ENCODE peak calls at places on chromosomes 2 and 18, in five cellular contexts. Q is HepG2, V is H1, W is K562, G is GM12878. P is an unnamed sample.
A peak's percentile ranks its signal among the peaks of the same experiment; 100 is the strongest.

GRCh38 chr2:39584283-39584972 is 81.3 kb upstream of the TMEM178A start:
- DNase-seq in V (no peak), G (no peak), Q (no peak), W (no peak), P (no peak)

GRCh38 chr2:190664240-190664639 is 15.4 kb downstream of the NAB1 start:
- DNase-seq in Q (no peak), W (no peak), G (no peak), V (no peak), P (no peak)

GRCh38 chr2:144356402-144356801 is 163.5 kb downstream of the ZEB2 start:
- DNase-seq in G (no peak), V (no peak), W (no peak), Q (no peak), P (no peak)

GRCh38 chr2:211359353-211359752 is 803.0 kb downstream of the CPS1 start:
- DNase-seq in G (no peak), W (no peak), V (no peak), Q (no peak), P (no peak)

GRCh38 chr18:11432360-11432811 is 177.0 kb upstream of the SLC35G4 start:
- DNase-seq in G (no peak), W (no peak), Q (no peak), V (no peak), P (no peak)

GRCh38 chr2:199466704-199467461 is 9.1 kb upstream of the SATB2 start:
- DNase-seq in Q (no peak), V (peak; percentile 75), G (no peak), W (no peak), P (no peak)

GRCh38 chr2:202941771-202942170 is 29.7 kb downstream of the CARF start:
- DNase-seq in W (no peak), G (no peak), V (no peak), Q (no peak), P (no peak)

GRCh38 chr2:141207042-141207398 is 923.8 kb downstream of the LRP1B start:
- DNase-seq in Q (no peak), V (no peak), W (no peak), G (no peak), P (no peak)

GRCh38 chr2:118981627-118982026 is 39.6 kb downstream of the MARCO start:
- DNase-seq in W (no peak), Q (no peak), G (no peak), V (no peak), P (no peak)

GRCh38 chr2:111225871-111226270 is 105.2 kb downstream of the BCL2L11 start:
- DNase-seq in V (no peak), Q (no peak), G (no peak), W (no peak), P (no peak)

GRCh38 chr2:120760446-120761135 is 24.9 kb downstream of the GLI2 start:
- DNase-seq in V (no peak), G (no peak), Q (no peak), W (no peak), P (no peak)

GRCh38 chr2:228841877-228842276 is 429.2 kb downstream of the PID1 start:
- DNase-seq in Q (no peak), V (no peak), G (no peak), W (no peak), P (no peak)

GRCh38 chr2:215737496-215737895 is 275.9 kb downstream of the MREG start:
- DNase-seq in Q (no peak), W (no peak), G (no peak), V (no peak), P (no peak)

GRCh38 chr2:215731108-215731507 is 282.2 kb downstream of the MREG start:
- DNase-seq in G (no peak), W (no peak), V (no peak), Q (no peak), P (no peak)

GRCh38 chr2:215738360-215738759 is 275.0 kb downstream of the MREG start:
- DNase-seq in G (no peak), W (no peak), Q (no peak), V (no peak), P (no peak)

GRCh38 chr2:215740071-215740470 is 273.3 kb downstream of the MREG start:
- DNase-seq in V (no peak), G (no peak), W (no peak), Q (no peak), P (no peak)

DNA sequence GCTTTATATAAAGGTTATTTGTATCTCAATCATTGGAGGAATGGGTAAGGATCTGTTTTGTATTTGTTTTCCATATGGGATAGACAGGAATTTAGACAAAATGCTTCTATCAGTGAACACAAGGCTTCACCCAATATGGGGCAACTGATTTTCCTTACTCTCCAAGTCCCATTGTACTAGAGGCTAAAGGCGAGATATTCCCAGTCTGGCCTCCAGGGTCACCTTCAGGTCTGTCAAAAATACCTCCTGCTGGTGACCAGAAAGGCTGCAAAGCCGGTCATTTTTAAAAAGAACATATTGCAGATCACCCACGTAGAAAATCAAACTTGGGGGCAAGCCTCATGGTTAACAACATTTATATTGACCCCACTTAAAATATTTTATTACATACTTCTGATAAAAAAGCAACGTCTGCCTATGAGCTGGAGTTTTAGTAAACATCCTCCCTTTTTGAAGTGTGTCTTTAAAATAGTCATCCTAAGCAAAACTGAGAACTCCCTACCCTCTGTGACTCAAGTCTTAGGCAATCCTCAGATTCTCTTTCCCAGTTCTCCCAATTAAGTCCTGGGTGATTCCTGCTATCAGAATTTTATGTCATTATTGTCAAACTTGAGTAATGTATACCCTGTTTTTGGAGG is 276.6 kb downstream of the MREG start:
- DNase-seq in Q (peak; percentile 69), V (no peak), G (no peak), W (peak; percentile 62), P (no peak)
- TF ChIP-seq CTCF in Q (no peak), V (peak; percentile 31), G (peak; percentile 3), W (peak; percentile 71), P (peak; percentile 40)

DNA sequence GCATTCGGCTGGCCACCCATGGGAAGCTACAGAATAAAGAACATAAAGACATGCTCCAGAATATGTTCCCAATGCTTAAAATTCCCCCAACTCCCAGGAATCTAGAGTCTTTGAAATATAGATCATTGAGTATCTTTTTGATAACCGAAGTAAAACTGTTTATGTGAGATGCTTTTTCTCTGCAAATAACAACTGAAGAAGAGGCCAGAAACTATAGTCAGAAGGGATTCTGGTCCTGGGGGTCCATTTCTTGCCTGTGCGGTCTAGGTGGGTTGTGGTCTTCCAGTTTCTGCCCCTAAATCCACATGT is 30.6 kb upstream of the SLC66A3 start:
- DNase-seq in W (no peak), Q (no peak), V (no peak), G (no peak), P (no peak)
- TF ChIP-seq TAF1 in W (no peak), Q (no peak), V (no peak), G (no peak), P (no peak)

GRCh38 chr2:230872151-230872967 is 7.6 kb downstream of the ITM2C start:
- DNase-seq in G (no peak), V (peak; percentile 42), Q (no peak), W (no peak), P (no peak)
- H3K9ac ChIP-seq in G (peak overlapping the region; percentile 46), V (no peak overlapping the region), Q (no peak overlapping the region), W (no peak overlapping the region), P (no peak overlapping the region)

DNA sequence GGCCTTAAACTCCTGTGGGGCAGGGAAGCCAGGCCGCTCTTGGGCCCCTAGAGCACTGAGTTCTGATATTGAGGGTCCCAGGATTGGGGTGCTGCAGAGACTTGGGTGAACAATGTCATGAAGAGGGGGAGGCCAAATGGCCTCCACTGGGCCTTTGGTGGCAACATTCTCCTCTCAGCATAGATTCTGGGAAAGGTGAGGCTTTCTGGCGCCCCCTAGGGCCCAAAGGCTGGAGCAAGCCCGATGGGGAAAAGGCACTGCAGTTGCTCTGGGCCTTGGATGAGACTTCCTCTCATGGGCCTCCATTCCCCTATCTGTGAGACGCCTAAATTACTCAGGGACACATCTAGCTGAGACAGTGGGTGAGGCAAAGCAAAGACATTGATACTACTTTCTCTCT is 84.8 kb downstream of the ACAA2 start:
- DNase-seq in W (peak; percentile 65), V (peak; percentile 90), Q (peak; percentile 35), G (no peak), P (peak; percentile 48)
- TF ChIP-seq CTCF in W (peak; percentile 68), V (peak; percentile 87), Q (peak; percentile 72), G (peak; percentile 80), P (peak; percentile 68)

GRCh38 chr2:86788881-86789686 is 1.6 kb downstream of the CD8A start:
- DNase-seq in V (peak; percentile 82), G (no peak), W (no peak), Q (no peak), P (peak; percentile 36)

GRCh38 chr2:86789687-86790133 is 1.0 kb downstream of the CD8A start:
- DNase-seq in W (no peak), Q (no peak), G (no peak), V (no peak), P (peak; percentile 62)

GRCh38 chr2:86790134-86790827 is 432 bp downstream of the CD8A start:
- DNase-seq in V (peak; percentile 68), Q (no peak), G (no peak), W (no peak), P (peak; percentile 72)

GRCh38 chr2:86791574-86791973 is 861 bp upstream of the CD8A start:
- DNase-seq in Q (no peak), V (no peak), G (no peak), W (no peak), P (peak; percentile 27)

GRCh38 chr2:86790828-86791561 is at the start of gene CD8A:
- DNase-seq in V (peak; percentile 67), Q (no peak), G (no peak), W (no peak), P (peak; percentile 20)
- TF ChIP-seq TAF1 in V (no peak), Q (no peak), G (no peak), W (no peak), P (no peak)

P was measured in SK-N-SH.